ENCODE peak calls at places on chromosomes 7 and 10, in six cellular contexts. One of them, this sample, is unnamed.

GRCh38 chr7:7808156-7808555 is 89.7 kb upstream of the RPA3 start:
- DNase-seq in H9: no peak
- DNase-seq in progenitor cell of endocrine pancreas: no peak
- DNase-seq in CD8-positive, alpha-beta T cell: no peak
- DNase-seq in cardiac fibroblast: peak
- DNase-seq in prostate gland: no peak
- DNase-seq in this sample: no peak

GRCh38 chr7:5266148-5267028 is 16.4 kb upstream of the SLC29A4 start:
- DNase-seq in prostate gland: no peak
- DNase-seq in cardiac fibroblast: no peak
- DNase-seq in CD8-positive, alpha-beta T cell: no peak
- DNase-seq in progenitor cell of endocrine pancreas: no peak
- DNase-seq in H9: peak
- DNase-seq in this sample: no peak

GRCh38 chr7:2009541-2010001 is 223.2 kb downstream of the MAD1L1 start:
- DNase-seq in cardiac fibroblast: peak
- DNase-seq in H9: no peak
- DNase-seq in progenitor cell of endocrine pancreas: no peak
- DNase-seq in prostate gland: no peak
- DNase-seq in CD8-positive, alpha-beta T cell: no peak
- DNase-seq in this sample: no peak

GRCh38 chr7:92639213-92639896 is 49.2 kb upstream of the FAM133B start:
- DNase-seq in progenitor cell of endocrine pancreas: no peak
- DNase-seq in H9: no peak
- DNase-seq in prostate gland: no peak
- DNase-seq in CD8-positive, alpha-beta T cell: no peak
- DNase-seq in cardiac fibroblast: no peak
- DNase-seq in this sample: no peak

GRCh38 chr7:117047496-117047895 is 94.2 kb downstream of the ST7 start:
- DNase-seq in H9: no peak
- DNase-seq in cardiac fibroblast: peak
- DNase-seq in progenitor cell of endocrine pancreas: no peak
- DNase-seq in CD8-positive, alpha-beta T cell: no peak
- DNase-seq in prostate gland: no peak
- DNase-seq in this sample: no peak

GRCh38 chr10:115818015-115818414 is 455.0 kb downstream of the GFRA1 start:
- DNase-seq in H9: no peak
- DNase-seq in CD8-positive, alpha-beta T cell: no peak
- DNase-seq in prostate gland: no peak
- DNase-seq in cardiac fibroblast: no peak
- DNase-seq in progenitor cell of endocrine pancreas: no peak
- DNase-seq in this sample: no peak

GRCh38 chr7:56256108-56256507 is 139.9 kb upstream of the NUPR2 start:
- DNase-seq in prostate gland: no peak
- DNase-seq in cardiac fibroblast: no peak
- DNase-seq in progenitor cell of endocrine pancreas: no peak
- DNase-seq in CD8-positive, alpha-beta T cell: no peak
- DNase-seq in H9: no peak
- DNase-seq in this sample: no peak

GRCh38 chr10:45514283-45515270 is 140.6 kb downstream of the ALOX5 start:
- DNase-seq in progenitor cell of endocrine pancreas: no peak
- DNase-seq in CD8-positive, alpha-beta T cell: no peak
- DNase-seq in prostate gland: peak
- DNase-seq in H9: no peak
- DNase-seq in cardiac fibroblast: no peak
- DNase-seq in this sample: no peak

GRCh38 chr10:70035531-70035930 is 17.1 kb upstream of the MACROH2A2 start:
- DNase-seq in cardiac fibroblast: no peak
- DNase-seq in CD8-positive, alpha-beta T cell: no peak
- DNase-seq in H9: no peak
- DNase-seq in progenitor cell of endocrine pancreas: no peak
- DNase-seq in prostate gland: no peak
- DNase-seq in this sample: no peak

GRCh38 chr7:150503155-150503554 is 11.5 kb upstream of the GIMAP7 start:
- DNase-seq in progenitor cell of endocrine pancreas: no peak
- DNase-seq in cardiac fibroblast: no peak
- DNase-seq in CD8-positive, alpha-beta T cell: no peak
- DNase-seq in prostate gland: no peak
- DNase-seq in H9: no peak
- DNase-seq in this sample: no peak

GRCh38 chr7:1968397-1969111 is 264.2 kb downstream of the MAD1L1 start:
- DNase-seq in prostate gland: no peak
- DNase-seq in H9: no peak
- DNase-seq in cardiac fibroblast: no peak
- DNase-seq in progenitor cell of endocrine pancreas: no peak
- DNase-seq in CD8-positive, alpha-beta T cell: no peak
- DNase-seq in this sample: no peak

GRCh38 chr10:3672220-3672619 is 112.8 kb downstream of the KLF6 start:
- DNase-seq in prostate gland: no peak
- DNase-seq in progenitor cell of endocrine pancreas: no peak
- DNase-seq in cardiac fibroblast: peak
- DNase-seq in H9: no peak
- DNase-seq in CD8-positive, alpha-beta T cell: no peak
- DNase-seq in this sample: no peak

GRCh38 chr7:99451936-99452335 is 13.2 kb downstream of the CPSF4 start:
- DNase-seq in progenitor cell of endocrine pancreas: no peak
- DNase-seq in H9: no peak
- DNase-seq in prostate gland: no peak
- DNase-seq in CD8-positive, alpha-beta T cell: no peak
- DNase-seq in cardiac fibroblast: no peak
- DNase-seq in this sample: no peak

GRCh38 chr10:49379596-49380410 is 16.1 kb downstream of the DRGX start:
- DNase-seq in H9: peak
- DNase-seq in progenitor cell of endocrine pancreas: no peak
- DNase-seq in cardiac fibroblast: no peak
- DNase-seq in CD8-positive, alpha-beta T cell: no peak
- DNase-seq in prostate gland: no peak
- DNase-seq in this sample: no peak
- TF ChIP-seq CTCF in H9: peak
- TF ChIP-seq CTCF in progenitor cell of endocrine pancreas: peak
- TF ChIP-seq CTCF in cardiac fibroblast: peak
- TF ChIP-seq CTCF in CD8-positive, alpha-beta T cell: no peak
- TF ChIP-seq CTCF in prostate gland: no peak
- TF ChIP-seq CTCF in this sample: no peak

GRCh38 chr10:80472234-80473095 is 18.4 kb downstream of the TSPAN14 start:
- DNase-seq in H9: no peak
- DNase-seq in cardiac fibroblast: peak
- DNase-seq in CD8-positive, alpha-beta T cell: no peak
- DNase-seq in progenitor cell of endocrine pancreas: no peak
- DNase-seq in prostate gland: no peak
- DNase-seq in this sample: no peak
- TF ChIP-seq CTCF in H9: no peak
- TF ChIP-seq CTCF in cardiac fibroblast: no peak
- TF ChIP-seq CTCF in CD8-positive, alpha-beta T cell: no peak
- TF ChIP-seq CTCF in progenitor cell of endocrine pancreas: no peak
- TF ChIP-seq CTCF in prostate gland: no peak
- TF ChIP-seq CTCF in this sample: no peak

GRCh38 chr7:424961-425793 is 94.5 kb downstream of the PDGFA start:
- DNase-seq in progenitor cell of endocrine pancreas: no peak
- DNase-seq in prostate gland: no peak
- DNase-seq in CD8-positive, alpha-beta T cell: no peak
- DNase-seq in cardiac fibroblast: no peak
- DNase-seq in H9: no peak
- DNase-seq in this sample: no peak

GRCh38 chr7:424301-424935 is 95.2 kb downstream of the PDGFA start:
- DNase-seq in prostate gland: no peak
- DNase-seq in cardiac fibroblast: no peak
- DNase-seq in H9: no peak
- DNase-seq in progenitor cell of endocrine pancreas: no peak
- DNase-seq in CD8-positive, alpha-beta T cell: no peak
- DNase-seq in this sample: no peak

GRCh38 chr7:422191-422885 is 97.3 kb downstream of the PDGFA start:
- DNase-seq in cardiac fibroblast: no peak
- DNase-seq in progenitor cell of endocrine pancreas: no peak
- DNase-seq in CD8-positive, alpha-beta T cell: no peak
- DNase-seq in prostate gland: no peak
- DNase-seq in H9: no peak
- DNase-seq in this sample: no peak

GRCh38 chr7:422886-423225 is 96.8 kb downstream of the PDGFA start:
- DNase-seq in CD8-positive, alpha-beta T cell: no peak
- DNase-seq in prostate gland: no peak
- DNase-seq in progenitor cell of endocrine pancreas: no peak
- DNase-seq in cardiac fibroblast: no peak
- DNase-seq in H9: no peak
- DNase-seq in this sample: no peak

DNA sequence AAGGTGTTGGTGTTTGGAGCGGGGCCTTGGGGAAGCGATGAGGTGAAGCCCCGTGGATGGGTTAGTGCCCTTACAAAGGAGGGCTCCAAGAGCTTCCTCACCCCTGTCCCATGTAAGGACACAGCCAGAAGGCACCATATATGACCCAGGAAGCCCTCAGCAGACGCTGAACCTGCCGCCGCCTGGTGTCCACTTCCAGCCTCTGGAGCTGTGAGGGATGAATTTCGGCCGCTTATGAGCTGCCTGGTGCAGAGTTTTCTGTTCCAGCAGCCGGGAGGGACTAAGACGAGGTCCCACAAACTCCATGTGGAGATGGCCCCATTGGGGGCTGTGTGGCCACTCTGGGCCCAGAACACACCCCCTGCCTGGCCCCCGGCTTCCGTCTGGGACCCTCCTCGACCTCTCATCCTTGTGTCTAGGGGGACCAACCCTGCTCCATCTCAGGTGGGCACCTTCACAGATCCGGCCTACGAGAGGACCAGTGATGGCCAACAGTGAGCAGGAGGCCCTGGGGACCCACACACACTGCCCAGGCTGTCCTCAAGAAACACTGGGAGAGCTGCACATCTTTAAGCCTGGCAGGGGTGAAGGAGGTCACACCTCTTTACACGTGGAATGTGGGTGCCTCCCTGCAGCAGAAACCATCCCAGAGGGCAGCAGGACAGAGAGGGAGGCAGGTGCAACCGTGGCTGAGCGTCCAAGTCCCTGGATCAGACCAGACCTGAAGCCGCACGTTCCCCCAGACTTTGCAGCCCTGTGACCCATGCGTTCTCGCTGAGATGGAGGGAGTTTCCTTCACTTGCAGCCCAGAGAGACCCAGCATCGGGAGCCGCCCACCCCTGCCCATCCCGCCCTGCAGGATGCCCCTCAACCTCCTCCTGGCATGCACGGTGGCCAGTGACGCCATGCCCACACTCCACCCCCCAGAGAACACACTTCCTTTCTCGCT is 96.1 kb downstream of the PDGFA start:
- DNase-seq in prostate gland: no peak
- DNase-seq in progenitor cell of endocrine pancreas: no peak
- DNase-seq in cardiac fibroblast: no peak
- DNase-seq in H9: no peak
- DNase-seq in CD8-positive, alpha-beta T cell: no peak
- DNase-seq in this sample: no peak
- TF ChIP-seq CTCF in prostate gland: no peak
- TF ChIP-seq CTCF in progenitor cell of endocrine pancreas: no peak
- TF ChIP-seq CTCF in cardiac fibroblast: no peak
- TF ChIP-seq CTCF in H9: no peak
- TF ChIP-seq CTCF in CD8-positive, alpha-beta T cell: no peak
- TF ChIP-seq CTCF in this sample: no peak

GRCh38 chr7:76071316-76072242 is 23.7 kb downstream of the MDH2 start:
- DNase-seq in prostate gland: no peak
- DNase-seq in CD8-positive, alpha-beta T cell: no peak
- DNase-seq in cardiac fibroblast: peak
- DNase-seq in progenitor cell of endocrine pancreas: no peak
- DNase-seq in H9: peak
- DNase-seq in this sample: no peak

GRCh38 chr7:76072243-76073148 is 24.6 kb downstream of the MDH2 start:
- DNase-seq in progenitor cell of endocrine pancreas: no peak
- DNase-seq in cardiac fibroblast: no peak
- DNase-seq in prostate gland: no peak
- DNase-seq in H9: peak
- DNase-seq in CD8-positive, alpha-beta T cell: no peak
- DNase-seq in this sample: no peak

GRCh38 chr7:76074306-76074971 is 26.5 kb downstream of the MDH2 start:
- DNase-seq in prostate gland: no peak
- DNase-seq in progenitor cell of endocrine pancreas: no peak
- DNase-seq in CD8-positive, alpha-beta T cell: no peak
- DNase-seq in cardiac fibroblast: no peak
- DNase-seq in H9: no peak
- DNase-seq in this sample: no peak

GRCh38 chr7:76074972-76075370 is 27.1 kb downstream of the MDH2 start:
- DNase-seq in CD8-positive, alpha-beta T cell: no peak
- DNase-seq in cardiac fibroblast: peak
- DNase-seq in progenitor cell of endocrine pancreas: no peak
- DNase-seq in H9: no peak
- DNase-seq in prostate gland: no peak
- DNase-seq in this sample: no peak

GRCh38 chr7:76073335-76073990 is 25.6 kb downstream of the MDH2 start:
- DNase-seq in progenitor cell of endocrine pancreas: no peak
- DNase-seq in prostate gland: no peak
- DNase-seq in cardiac fibroblast: no peak
- DNase-seq in H9: peak
- DNase-seq in CD8-positive, alpha-beta T cell: no peak
- DNase-seq in this sample: no peak
- TF ChIP-seq CTCF in progenitor cell of endocrine pancreas: no peak
- TF ChIP-seq CTCF in prostate gland: no peak
- TF ChIP-seq CTCF in cardiac fibroblast: no peak
- TF ChIP-seq CTCF in H9: peak
- TF ChIP-seq CTCF in CD8-positive, alpha-beta T cell: no peak
- TF ChIP-seq CTCF in this sample: no peak

GRCh38 chr7:138835087-138835486 is 37.1 kb upstream of the ATP6V0A4 start:
- DNase-seq in CD8-positive, alpha-beta T cell: no peak
- DNase-seq in H9: no peak
- DNase-seq in prostate gland: no peak
- DNase-seq in cardiac fibroblast: no peak
- DNase-seq in progenitor cell of endocrine pancreas: no peak
- DNase-seq in this sample: no peak
- TF ChIP-seq CTCF in CD8-positive, alpha-beta T cell: no peak
- TF ChIP-seq CTCF in H9: peak
- TF ChIP-seq CTCF in prostate gland: no peak
- TF ChIP-seq CTCF in cardiac fibroblast: no peak
- TF ChIP-seq CTCF in progenitor cell of endocrine pancreas: peak
- TF ChIP-seq CTCF in this sample: no peak

DNA sequence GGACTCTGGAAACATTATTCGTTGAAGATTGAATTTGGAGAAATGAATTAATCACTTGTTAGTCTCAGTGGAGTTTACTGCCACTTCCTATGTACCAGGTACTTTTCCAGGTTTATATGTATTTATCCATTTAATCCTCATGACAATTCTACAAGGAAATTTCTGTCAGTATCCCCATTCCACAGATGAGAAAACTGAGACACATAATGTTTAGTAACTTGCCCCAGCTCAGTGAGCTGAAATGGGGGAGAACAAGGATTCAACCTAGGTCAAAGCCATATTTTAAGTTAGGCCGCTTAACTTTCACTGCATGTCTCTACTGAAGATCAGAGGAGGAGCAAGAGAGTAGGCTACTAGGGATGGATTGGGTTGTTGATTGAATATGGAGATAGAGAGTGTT is 4.6 kb upstream of the SCIN start:
- DNase-seq in cardiac fibroblast: no peak
- DNase-seq in prostate gland: no peak
- DNase-seq in CD8-positive, alpha-beta T cell: no peak
- DNase-seq in H9: no peak
- DNase-seq in progenitor cell of endocrine pancreas: no peak
- DNase-seq in this sample: no peak
- TF ChIP-seq CTCF in cardiac fibroblast: no peak
- TF ChIP-seq CTCF in prostate gland: no peak
- TF ChIP-seq CTCF in CD8-positive, alpha-beta T cell: no peak
- TF ChIP-seq CTCF in H9: no peak
- TF ChIP-seq CTCF in progenitor cell of endocrine pancreas: no peak
- TF ChIP-seq CTCF in this sample: no peak

DNA sequence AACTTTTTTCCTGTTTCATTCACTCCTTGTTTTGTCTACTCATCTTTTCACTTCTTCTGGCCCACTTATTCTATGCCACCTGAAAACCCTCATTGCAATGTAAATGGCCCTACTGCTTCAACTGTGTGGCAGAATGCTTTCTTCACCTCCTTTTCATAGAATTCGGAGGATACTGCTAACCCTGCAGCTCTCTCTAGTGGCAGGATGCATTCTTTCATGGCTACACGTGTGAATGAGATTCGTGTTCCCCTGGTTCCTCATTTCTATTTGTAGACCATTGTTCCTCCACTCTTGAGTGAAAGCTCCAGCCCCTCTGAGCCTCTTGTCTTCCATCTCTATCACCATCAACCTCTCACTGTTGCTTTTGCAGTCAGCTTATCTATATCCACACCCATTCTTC is 20.9 kb upstream of the CYP26C1 start:
- DNase-seq in H9: peak
- DNase-seq in cardiac fibroblast: peak
- DNase-seq in prostate gland: no peak
- DNase-seq in CD8-positive, alpha-beta T cell: no peak
- DNase-seq in progenitor cell of endocrine pancreas: no peak
- DNase-seq in this sample: no peak
- TF ChIP-seq CTCF in H9: peak
- TF ChIP-seq CTCF in cardiac fibroblast: peak
- TF ChIP-seq CTCF in prostate gland: no peak
- TF ChIP-seq CTCF in CD8-positive, alpha-beta T cell: no peak
- TF ChIP-seq CTCF in progenitor cell of endocrine pancreas: peak
- TF ChIP-seq CTCF in this sample: no peak

This sample was measured in omental fat pad.